ENCODE peak calls at places on chromosome X, in four cellular contexts. S, Z, W and H are unnamed samples.

GRCh38 chrX:318068-318738 is 393 bp downstream of the GTPBP6 start:
- DNase-seq in S (peak), Z (peak), W (peak), H (peak)

GRCh38 chrX:23826216-23826615 is 43.2 kb downstream of the SAT1 start:
- DNase-seq in S (no peak), Z (no peak), W (no peak), H (no peak)

GRCh38 chrX:41561045-41561444 is 113.9 kb downstream of the NYX start:
- DNase-seq in S (peak), Z (peak), W (no peak), H (peak)

GRCh38 chrX:130788786-130789581 is 114.0 kb downstream of the ENOX2 start:
- DNase-seq in S (no peak), Z (no peak), W (no peak), H (no peak)

GRCh38 chrX:55127692-55128091 is 38.9 kb downstream of the PAGE2 start:
- DNase-seq in S (peak), Z (no peak), W (no peak), H (no peak)

GRCh38 chrX:29419774-29420553 is 795.4 kb upstream of the MAGEB2 start:
- DNase-seq in S (no peak), Z (no peak), W (no peak), H (no peak)

GRCh38 chrX:72545990-72546389 is 26.7 kb downstream of the HDAC8 start:
- DNase-seq in S (peak), Z (no peak), W (no peak), H (no peak)

GRCh38 chrX:103330601-103331397 is 760 bp downstream of the TCEAL7 start:
- DNase-seq in S (no peak), Z (no peak), W (no peak), H (no peak)

GRCh38 chrX:31931225-31931624 is 859.4 kb upstream of the FTHL17 start:
- DNase-seq in S (peak), Z (no peak), W (no peak), H (no peak)

GRCh38 chrX:11629593-11630211 is 36.0 kb downstream of the ARHGAP6 start:
- DNase-seq in S (peak), Z (peak), W (no peak), H (peak)

GRCh38 chrX:15055146-15055930 is 182.1 kb downstream of the MOSPD2 start:
- DNase-seq in S (no peak), Z (no peak), W (no peak), H (peak)

GRCh38 chrX:96590403-96590802 is 94.2 kb upstream of the DIAPH2 start:
- DNase-seq in S (no peak), Z (no peak), W (no peak), H (no peak)

GRCh38 chrX:26511621-26512363 is 295.8 kb downstream of the MAGEB5 start:
- DNase-seq in S (peak), Z (no peak), W (no peak), H (no peak)

GRCh38 chrX:40952855-40953254 is 132.4 kb upstream of the USP9X start:
- DNase-seq in S (no peak), Z (peak), W (no peak), H (no peak)

GRCh38 chrX:10325606-10326005 is 168.8 kb downstream of the CLCN4 start:
- DNase-seq in S (no peak), Z (no peak), W (no peak), H (peak)

GRCh38 chrX:111492085-111492484 is 19.4 kb upstream of the SERTM2 start:
- DNase-seq in S (no peak), Z (no peak), W (no peak), H (no peak)

GRCh38 chrX:46686003-46686645 is 72.8 kb downstream of the SLC9A7 start:
- DNase-seq in S (peak), Z (peak), W (peak), H (no peak)

GRCh38 chrX:36684053-36684452 is 324.1 kb upstream of the FAM47C start:
- DNase-seq in S (peak), Z (no peak), W (no peak), H (no peak)

GRCh38 chrX:13085533-13085932 is 41.1 kb upstream of the FAM9C start:
- DNase-seq in S (no peak), Z (no peak), W (no peak), H (no peak)

GRCh38 chrX:66046612-66047235 is 6.8 kb upstream of the VSIG4 start:
- DNase-seq in S (no peak), Z (peak), W (no peak), H (no peak)

GRCh38 chrX:128698528-128698927 is 646.3 kb upstream of the ACTRT1 start:
- DNase-seq in S (peak), Z (no peak), W (no peak), H (no peak)

GRCh38 chrX:13257223-13258051 is 62.4 kb downstream of the ATXN3L start:
- DNase-seq in S (no peak), Z (no peak), W (no peak), H (no peak)

GRCh38 chrX:10022580-10023245 is 55.6 kb downstream of the CLDN34 start:
- DNase-seq in S (peak), Z (no peak), W (no peak), H (no peak)

GRCh38 chrX:20378291-20378920 is 111.7 kb upstream of the RPS6KA3 start:
- DNase-seq in S (peak), Z (peak), W (no peak), H (no peak)

GRCh38 chrX:16892504-16893362 is 22.6 kb upstream of the RBBP7 start:
- DNase-seq in S (peak), Z (peak), W (peak), H (peak)

GRCh38 chrX:69988955-69989394 is 60.8 kb downstream of the AWAT2 start:
- DNase-seq in S (peak), Z (no peak), W (no peak), H (no peak)

GRCh38 chrX:37371578-37371981 is 22.4 kb downstream of the PRRG1 start:
- DNase-seq in S (no peak), Z (no peak), W (no peak), H (no peak)

GRCh38 chrX:53930513-53931380 is 113.5 kb downstream of the PHF8 start:
- DNase-seq in S (peak), Z (no peak), W (no peak), H (no peak)

DNA sequence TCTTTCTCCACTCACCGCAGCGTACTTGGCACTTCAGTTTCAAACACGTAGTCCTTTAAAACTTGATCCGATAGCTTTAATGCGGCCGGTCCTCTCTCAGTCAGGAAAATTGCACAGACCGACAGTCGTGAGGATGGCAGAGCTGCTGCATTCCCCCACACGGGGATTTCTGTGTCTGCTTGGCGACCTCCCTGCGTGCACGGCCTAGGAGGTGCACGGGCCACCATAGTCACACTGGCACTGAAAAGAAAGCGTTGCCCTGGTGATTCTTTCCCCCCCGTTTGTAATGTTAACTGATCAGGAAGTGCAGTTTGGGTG is 10.3 kb downstream of the AKAP17A start:
- DNase-seq in S (no peak), Z (no peak), W (no peak), H (no peak)
- TF ChIP-seq CTCF in S (no peak), Z (no peak), W (no peak), H (no peak)

GRCh38 chrX:42714981-42715688 is 62.8 kb downstream of the PPP1R2C start:
- DNase-seq in S (peak), Z (no peak), W (peak), H (no peak)
- TF ChIP-seq CTCF in S (no peak), Z (no peak), W (peak), H (peak)

DNA sequence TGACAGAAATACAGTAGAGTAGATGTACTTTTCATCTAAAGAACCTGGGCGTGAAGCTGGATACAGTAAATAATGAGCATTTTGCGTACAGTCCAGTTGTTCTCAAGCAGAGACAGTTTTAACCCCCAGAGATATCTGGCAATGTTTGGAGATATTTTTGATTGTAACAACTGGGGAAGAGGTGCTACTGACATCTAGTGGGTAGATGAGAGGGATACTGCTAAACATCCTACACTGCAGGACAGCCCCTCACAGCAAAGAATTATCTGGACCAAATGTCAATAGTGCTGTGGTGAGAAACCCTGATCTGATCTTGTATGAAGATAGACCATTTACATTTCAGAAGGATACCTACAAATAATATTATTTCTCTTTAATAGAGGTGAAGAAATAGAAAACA is 200.2 kb upstream of the FAM47A start:
- DNase-seq in S (peak), Z (no peak), W (no peak), H (no peak)
- TF ChIP-seq CTCF in S (peak), Z (no peak), W (peak), H (no peak)

GRCh38 chrX:39152106-39152649 is 350.9 kb downstream of the MID1IP1 start:
- DNase-seq in S (peak), Z (peak), W (peak), H (no peak)
- TF ChIP-seq CTCF in S (peak), Z (peak), W (peak), H (peak)

GRCh38 chrX:106415276-106415895 is 196.4 kb upstream of the RADX start:
- DNase-seq in S (peak), Z (peak), W (no peak), H (no peak)
- TF ChIP-seq CTCF in S (peak), Z (peak), W (peak), H (peak)